ENCODE peak calls at places on chromosomes 16 and 17, in four cellular contexts. G is GM23248, Q is PC-3, V is neural progenitor cell. N is an unnamed sample.

GRCh38 chr17:82960419-82961271 is 118.8 kb upstream of the METRNL start:
- DNase-seq in G (no peak), Q (no peak), V (no peak), N (no peak)

GRCh38 chr16:84932691-84933090 is 78.6 kb downstream of the ZDHHC7 start:
- DNase-seq in V (no peak), G (no peak), Q (no peak), N (no peak)

GRCh38 chr16:52964290-52964689 is 88.4 kb downstream of the CHD9NB start:
- DNase-seq in V (peak), G (peak), Q (peak), N (no peak)

GRCh38 chr16:25270577-25270976 is 12.9 kb upstream of the ZKSCAN2 start:
- DNase-seq in Q (no peak), G (no peak), V (no peak), N (no peak)

GRCh38 chr16:10617662-10618420 is 37.4 kb upstream of the EMP2 start:
- DNase-seq in G (peak), Q (no peak), V (no peak), N (no peak)

GRCh38 chr16:88804552-88805339 is 1.2 kb downstream of the CDT1 start:
- DNase-seq in V (no peak), Q (peak), G (peak), N (peak)

GRCh38 chr16:56336071-56336688 is 89.2 kb downstream of the AMFR start:
- DNase-seq in G (no peak), V (no peak), Q (peak), N (no peak)

GRCh38 chr17:28325221-28325620 is 6.2 kb downstream of the TMEM97 start:
- DNase-seq in Q (no peak), V (no peak), G (no peak), N (no peak)

GRCh38 chr17:8954339-8954738 is 11.2 kb downstream of the PIK3R5 start:
- DNase-seq in Q (no peak), G (no peak), V (peak), N (no peak)

GRCh38 chr16:53620476-53620875 is 83.2 kb downstream of the RPGRIP1L start:
- DNase-seq in G (no peak), V (no peak), Q (no peak), N (no peak)

GRCh38 chr17:14308965-14309879 is 8.3 kb downstream of the HS3ST3B1 start:
- DNase-seq in G (peak), Q (peak), V (peak), N (peak)

GRCh38 chr17:55889271-55889670 is 138.4 kb downstream of the PCTP start:
- DNase-seq in Q (no peak), V (no peak), G (no peak), N (no peak)

GRCh38 chr16:79299154-79299799 is 301.3 kb downstream of the MAF start:
- DNase-seq in G (no peak), V (peak), Q (no peak), N (no peak)

GRCh38 chr17:33647976-33648375 is 354.9 kb upstream of the ASIC2 start:
- DNase-seq in V (peak), G (peak), Q (no peak), N (peak)

GRCh38 chr17:82803606-82804005 is 36.2 kb downstream of the ZNF750 start:
- DNase-seq in G (no peak), V (no peak), Q (no peak), N (no peak)

GRCh38 chr17:40348562-40349476 is 15.7 kb downstream of the GJD3 start:
- DNase-seq in G (peak), V (no peak), Q (no peak), N (no peak)
- TF ChIP-seq EZH2phosphoT487 in G (no peak), V (no peak), Q (no peak), N (no peak)

GRCh38 chr17:42096360-42097111 is 1.7 kb downstream of the ZNF385C start:
- DNase-seq in G (no peak), V (no peak), Q (no peak), N (no peak)

GRCh38 chr17:42094375-42095069 is 3.8 kb downstream of the ZNF385C start:
- DNase-seq in Q (no peak), V (no peak), G (no peak), N (no peak)

GRCh38 chr17:42101513-42102292 is 3.4 kb upstream of the ZNF385C start:
- DNase-seq in Q (peak), G (peak), V (peak), N (peak)

GRCh38 chr17:42098747-42099399 is 600 bp upstream of the ZNF385C start:
- DNase-seq in V (peak), Q (no peak), G (no peak), N (no peak)

GRCh38 chr17:42097691-42098661 is at the start of gene ZNF385C:
- DNase-seq in V (peak), G (no peak), Q (no peak), N (peak)
- TF ChIP-seq EZH2 in V (peak), G (no peak), Q (no peak), N (no peak)

GRCh38 chr17:68035131-68035522 is 408 bp upstream of the KPNA2 start:
- DNase-seq in V (peak), G (peak), Q (no peak), N (peak)
- H3K4me3 ChIP-seq in V (peak), G (peak), Q (peak), N (peak)

GRCh38 chr17:31604936-31605335 is 213.5 kb downstream of the RAB11FIP4 start:
- DNase-seq in V (no peak), Q (no peak), G (no peak), N (no peak)

GRCh38 chr17:31608659-31609254 is 217.3 kb downstream of the RAB11FIP4 start:
- DNase-seq in V (no peak), G (no peak), Q (peak), N (no peak)

GRCh38 chr17:31605761-31606160 is 214.3 kb downstream of the RAB11FIP4 start:
- DNase-seq in Q (no peak), G (no peak), V (no peak), N (no peak)

GRCh38 chr17:31610301-31610910 is 218.9 kb downstream of the RAB11FIP4 start:
- DNase-seq in G (no peak), V (no peak), Q (no peak), N (no peak)

DNA sequence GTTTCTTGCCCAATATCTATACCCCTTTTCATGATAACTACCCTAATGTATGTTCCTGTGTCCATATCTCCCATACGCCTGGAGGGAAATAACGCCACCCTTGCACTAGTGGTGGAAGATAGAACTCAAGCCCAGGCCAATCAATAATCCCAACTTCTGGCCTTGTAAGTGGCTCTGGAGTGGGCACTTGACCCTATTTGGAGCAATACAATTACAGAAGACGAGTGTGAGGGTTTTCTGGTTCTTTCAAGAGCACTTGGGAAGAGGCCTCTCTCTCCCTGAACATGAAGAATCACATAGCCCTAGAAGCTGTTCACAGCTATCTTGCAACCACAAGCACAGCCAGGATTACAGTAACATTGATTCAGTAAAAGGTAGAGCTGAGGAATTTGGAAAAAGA is 217.9 kb downstream of the RAB11FIP4 start:
- DNase-seq in V (no peak), G (no peak), Q (no peak), N (no peak)
- TF ChIP-seq EZH2phosphoT487 in V (no peak), G (no peak), Q (no peak), N (no peak)

DNA sequence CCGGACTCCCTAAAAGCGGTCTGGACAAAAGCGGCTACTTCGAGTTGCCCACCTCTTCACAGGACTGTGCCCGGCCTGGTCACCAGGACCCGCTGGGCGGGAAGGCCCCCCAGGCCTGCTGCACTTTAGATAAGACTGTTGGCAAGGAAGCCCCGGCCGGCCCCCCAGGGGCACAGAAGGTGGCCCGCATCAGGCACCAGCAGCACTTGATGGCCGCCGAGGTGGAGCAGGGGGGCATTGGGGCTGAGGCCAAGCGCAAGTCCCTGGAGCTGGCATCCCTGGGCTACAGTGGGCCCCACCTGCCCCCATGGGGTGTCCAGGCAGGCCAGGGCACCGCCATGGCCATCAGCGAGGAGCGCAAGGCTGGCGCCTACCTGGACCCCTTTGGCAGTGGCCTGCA is 47.5 kb downstream of the BAHCC1 start:
- DNase-seq in Q (no peak), V (no peak), G (no peak), N (no peak)
- TF ChIP-seq EZH2 in Q (no peak), V (no peak), G (no peak), N (no peak)

GRCh38 chr17:17503566-17504130 is 7.5 kb upstream of the RASD1 start:
- DNase-seq in V (no peak), Q (no peak), G (no peak), N (no peak)

GRCh38 chr17:17499402-17500145 is 3.4 kb upstream of the RASD1 start:
- DNase-seq in V (no peak), G (no peak), Q (no peak), N (no peak)

GRCh38 chr17:17498606-17499301 is 2.6 kb upstream of the RASD1 start:
- DNase-seq in V (no peak), G (no peak), Q (no peak), N (no peak)

GRCh38 chr17:17502741-17503565 is 6.8 kb upstream of the RASD1 start:
- DNase-seq in V (no peak), Q (no peak), G (no peak), N (no peak)

GRCh38 chr17:17500999-17501605 is 4.9 kb upstream of the RASD1 start:
- DNase-seq in Q (no peak), G (no peak), V (peak), N (peak)
- H3K4me3 ChIP-seq in Q (no peak), G (no peak), V (no peak), N (no peak)